ENCODE peak calls at places on chromosomes 11 and 22, in seven cellular contexts. P is K562, G is HepG2, X is HCT116, R is NT2/D1, S is H1, B is GM12878. Q is an unnamed sample.

GRCh38 chr11:69546735-69547370 is 65.4 kb downstream of the LINC01488 start:
- DNase-seq in P (no peak), G (no peak), X (no peak), R (no peak), S (no peak), B (peak), Q (no peak)

GRCh38 chr22:45957826-45958225 is 19.1 kb downstream of the WNT7B start:
- DNase-seq in P (no peak), G (no peak), X (no peak), R (no peak), S (no peak), B (no peak), Q (no peak)

GRCh38 chr11:59776210-59777066 is 21.3 kb downstream of the STX3 start:
- DNase-seq in P (no peak), G (peak), X (peak), R (no peak), S (no peak), B (no peak), Q (no peak)

GRCh38 chr22:47166446-47167016 is 404.1 kb downstream of the TBC1D22A start:
- DNase-seq in P (no peak), G (no peak), X (no peak), R (no peak), S (peak), B (no peak), Q (no peak)

GRCh38 chr11:67572747-67573419 is 10.7 kb upstream of the GSTP1 start:
- DNase-seq in P (peak), G (peak), X (peak), R (peak), S (no peak), B (no peak), Q (peak)

GRCh38 chr22:29336751-29337490 is 21.4 kb upstream of the RASL10A start:
- DNase-seq in P (no peak), G (no peak), X (no peak), R (no peak), S (no peak), B (no peak), Q (no peak)

GRCh38 chr11:86558219-86558618 is 114.2 kb downstream of the ME3 start:
- DNase-seq in P (no peak), G (no peak), X (no peak), R (no peak), S (no peak), B (no peak), Q (no peak)

GRCh38 chr22:46072030-46072881 is 78.1 kb upstream of the PPARA start:
- DNase-seq in P (no peak), G (no peak), X (no peak), R (no peak), S (peak), B (no peak), Q (no peak)

GRCh38 chr11:81301426-81301825 is 1432.2 kb downstream of the FAM181B start:
- DNase-seq in P (no peak), G (no peak), X (no peak), R (no peak), S (no peak), B (no peak), Q (no peak)

GRCh38 chr22:45454260-45454659 is 40.8 kb downstream of the RIBC2 start:
- DNase-seq in P (no peak), G (no peak), X (no peak), R (no peak), S (no peak), B (no peak), Q (no peak)

GRCh38 chr11:8258289-8258688 is 5.4 kb downstream of the LMO1 start:
- DNase-seq in P (no peak), G (no peak), X (no peak), R (no peak), S (no peak), B (no peak), Q (no peak)

GRCh38 chr11:19879309-19880087 is 166.9 kb downstream of the NAV2 start:
- DNase-seq in P (no peak), G (no peak), X (no peak), R (no peak), S (no peak), B (no peak), Q (no peak)

GRCh38 chr11:118597556-118597955 is 9.9 kb upstream of the PHLDB1 start:
- DNase-seq in P (no peak), G (no peak), X (no peak), R (no peak), S (no peak), B (no peak), Q (no peak)

GRCh38 chr22:33873186-33873585 is 47.1 kb downstream of the LARGE1 start:
- DNase-seq in P (no peak), G (no peak), X (no peak), R (no peak), S (no peak), B (no peak), Q (no peak)

GRCh38 chr22:47645450-47645914 is 883.0 kb downstream of the TBC1D22A start:
- DNase-seq in P (no peak), G (no peak), X (no peak), R (no peak), S (no peak), B (no peak), Q (no peak)

GRCh38 chr11:86999859-87000753 is 37.6 kb upstream of the TMEM135 start:
- DNase-seq in P (peak), G (peak), X (no peak), R (peak), S (no peak), B (no peak), Q (peak)

GRCh38 chr22:23404689-23405365 is 175.3 kb downstream of the IGLL1 start:
- DNase-seq in P (no peak), G (peak), X (no peak), R (peak), S (peak), B (no peak), Q (no peak)

GRCh38 chr11:6448574-6448973 is 7.8 kb upstream of the HPX start:
- DNase-seq in P (no peak), G (no peak), X (no peak), R (no peak), S (no peak), B (no peak), Q (no peak)

GRCh38 chr11:6455070-6455469 is 14.3 kb upstream of the HPX start:
- DNase-seq in P (no peak), G (no peak), X (no peak), R (no peak), S (no peak), B (no peak), Q (no peak)

GRCh38 chr11:6456361-6457073 is 15.7 kb upstream of the HPX start:
- DNase-seq in P (no peak), G (no peak), X (no peak), R (no peak), S (no peak), B (no peak), Q (no peak)

GRCh38 chr11:6453152-6453551 is 12.4 kb upstream of the HPX start:
- DNase-seq in P (no peak), G (no peak), X (no peak), R (no peak), S (no peak), B (no peak), Q (no peak)

GRCh38 chr11:6452219-6452618 is 11.4 kb upstream of the HPX start:
- DNase-seq in P (no peak), G (no peak), X (no peak), R (no peak), S (no peak), B (no peak), Q (no peak)
- TF ChIP-seq YY1 in P (no peak), G (no peak), X (no peak), R (no peak), S (no peak), B (no peak), Q (no peak)

DNA sequence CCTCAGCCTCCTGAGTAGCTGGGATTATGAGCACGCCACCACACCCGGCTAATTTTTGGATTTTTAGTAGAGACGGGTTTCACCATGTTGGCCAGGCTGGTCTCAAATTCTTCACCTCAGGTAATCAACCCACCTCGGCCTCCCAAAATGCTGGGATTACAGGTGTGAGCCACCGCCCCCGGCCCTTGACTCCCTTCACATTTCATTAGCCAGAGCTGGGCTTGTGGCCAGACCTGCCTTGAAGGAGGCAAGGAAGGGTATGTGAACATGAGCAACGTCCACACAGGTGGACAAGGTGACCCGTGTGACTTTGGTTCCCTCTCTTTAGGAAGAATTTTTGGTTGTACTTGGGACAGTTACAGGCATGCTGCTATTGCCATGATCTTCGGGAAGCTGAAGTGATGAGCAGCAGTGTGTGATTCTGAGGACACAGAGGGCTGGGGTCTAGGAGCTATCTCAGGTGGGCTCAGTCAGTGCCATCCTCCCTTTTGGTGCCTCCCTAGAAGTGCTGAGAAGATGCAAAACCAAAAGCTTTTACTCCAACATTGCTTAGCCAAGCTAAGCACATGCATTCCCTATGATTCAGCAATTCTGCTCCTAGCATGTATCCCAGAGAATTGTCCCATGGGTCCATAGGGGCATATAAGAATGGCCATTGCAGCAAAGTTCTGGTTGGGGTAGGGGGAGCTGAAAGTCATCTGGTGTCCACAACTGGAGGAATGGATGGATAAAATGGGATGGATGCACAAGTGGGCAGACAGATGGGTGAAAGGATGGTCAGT is 6.1 kb downstream of the AP5B1 start:
- DNase-seq in P (no peak), G (no peak), X (no peak), R (no peak), S (no peak), B (no peak), Q (no peak)
- TF ChIP-seq YY1 in P (no peak), G (no peak), X (no peak), R (no peak), S (no peak), B (no peak), Q (no peak)

GRCh38 chr11:33258631-33259184 is 1.5 kb downstream of the HIPK3 start:
- DNase-seq in P (no peak), G (peak), X (no peak), R (no peak), S (no peak), B (no peak), Q (no peak)
- TF ChIP-seq YY1 in P (no peak), G (no peak), X (no peak), R (no peak), S (no peak), B (no peak), Q (no peak)

DNA sequence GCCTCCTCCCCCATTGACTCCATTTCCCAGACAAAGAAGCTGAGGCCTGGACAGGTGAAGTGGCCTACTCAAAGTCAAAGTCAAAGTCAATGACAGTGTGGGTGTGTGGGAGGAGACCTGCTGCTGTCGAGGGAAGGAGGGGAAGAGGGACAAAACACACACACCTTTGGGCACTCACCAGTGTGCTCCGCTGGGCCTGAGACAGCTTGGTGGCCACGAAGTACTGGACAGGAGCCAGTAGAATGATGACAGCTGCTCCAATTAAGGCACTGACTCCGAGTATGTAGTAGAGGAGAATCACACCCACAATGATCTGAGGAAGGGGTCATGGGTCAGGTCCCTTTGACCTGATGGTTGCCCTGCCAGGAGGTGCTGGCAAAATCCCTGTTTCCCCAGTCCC is 33.6 kb downstream of the ABCC8 start:
- DNase-seq in P (no peak), G (no peak), X (no peak), R (no peak), S (no peak), B (no peak), Q (no peak)
- TF ChIP-seq YY1 in P (no peak), G (no peak), X (no peak), R (no peak), S (no peak), B (no peak), Q (no peak)

GRCh38 chr11:131622193-131622592 is 251.8 kb downstream of the NTM start:
- DNase-seq in P (no peak), G (no peak), X (no peak), R (no peak), S (no peak), B (no peak), Q (no peak)
- TF ChIP-seq YY1 in P (no peak), G (no peak), X (no peak), R (no peak), S (no peak), B (no peak), Q (no peak)

GRCh38 chr11:61846351-61846750 is 18.3 kb downstream of the FADS2 start:
- DNase-seq in P (no peak), G (no peak), X (no peak), R (no peak), S (no peak), B (no peak), Q (no peak)
- TF ChIP-seq YY1 in P (no peak), G (no peak), X (no peak), R (no peak), S (no peak), B (no peak), Q (no peak)

DNA sequence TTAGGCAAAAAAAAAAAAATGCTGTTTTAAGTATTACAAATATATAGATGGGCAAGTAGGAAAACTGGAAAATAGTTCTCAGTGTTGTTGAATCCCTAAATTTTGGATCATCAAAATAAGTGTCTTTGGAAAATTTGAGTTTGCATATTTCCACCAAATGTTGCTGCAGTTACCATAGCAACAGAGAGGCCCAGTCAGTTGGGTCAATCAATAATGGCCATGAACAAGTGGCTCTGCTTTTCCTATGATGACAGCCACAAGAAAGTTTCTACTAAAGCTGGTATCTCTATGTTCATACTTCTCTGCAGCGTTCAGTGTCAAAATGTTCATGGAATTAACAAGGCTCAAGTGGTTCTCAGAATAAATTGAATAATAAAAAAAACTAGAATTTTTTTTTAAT is 79.1 kb downstream of the SERGEF start:
- DNase-seq in P (peak), G (peak), X (no peak), R (no peak), S (no peak), B (no peak), Q (no peak)
- TF ChIP-seq YY1 in P (no peak), G (no peak), X (no peak), R (no peak), S (no peak), B (no peak), Q (no peak)

GRCh38 chr11:4092031-4092430 is 2.6 kb upstream of the RRM1 start:
- DNase-seq in P (no peak), G (no peak), X (no peak), R (no peak), S (no peak), B (no peak), Q (no peak)

GRCh38 chr11:4095509-4096230 is 1.1 kb downstream of the RRM1 start:
- DNase-seq in P (no peak), G (peak), X (no peak), R (no peak), S (no peak), B (no peak), Q (peak)

GRCh38 chr11:4094348-4095291 is at the start of gene RRM1:
- DNase-seq in P (peak), G (peak), X (peak), R (peak), S (peak), B (peak), Q (peak)

GRCh38 chr11:4090258-4090657 is 4.3 kb upstream of the RRM1 start:
- DNase-seq in P (no peak), G (no peak), X (no peak), R (no peak), S (no peak), B (no peak), Q (no peak)

GRCh38 chr11:4093519-4094347 is 866 bp upstream of the RRM1 start:
- DNase-seq in P (peak), G (no peak), X (no peak), R (no peak), S (no peak), B (no peak), Q (no peak)
- TF ChIP-seq YY1 in P (no peak), G (no peak), X (no peak), R (no peak), S (no peak), B (no peak), Q (no peak)

Q was measured in SK-N-SH.